ENCODE peak calls at places on chromosomes 7 and 10, in ten cellular contexts. One of them, this sample, is unnamed.

GRCh38 chr7:83936056-83936703 is 258.4 kb downstream of the SEMA3A start:
- DNase-seq in GM23338: peak; percentile 87
- DNase-seq in adrenal gland: peak; percentile 63
- DNase-seq in hepatocyte: peak; percentile 82
- DNase-seq in pancreas: peak; percentile 21
- DNase-seq in left ventricle myocardium inferior: peak; percentile 18
- DNase-seq in transverse colon: peak; percentile 47
- DNase-seq in mammary epithelial cell: peak; percentile 57
- DNase-seq in heart right ventricle: peak; percentile 39
- DNase-seq in psoas muscle: peak; percentile 54
- DNase-seq in this sample: peak; percentile 14

GRCh38 chr10:107616463-107617131 is 452.1 kb upstream of the SORCS1 start:
- DNase-seq in GM23338: no peak
- DNase-seq in adrenal gland: no peak
- DNase-seq in hepatocyte: no peak
- DNase-seq in pancreas: no peak
- DNase-seq in left ventricle myocardium inferior: no peak
- DNase-seq in transverse colon: no peak
- DNase-seq in mammary epithelial cell: peak; percentile 87
- DNase-seq in heart right ventricle: no peak
- DNase-seq in psoas muscle: no peak
- DNase-seq in this sample: no peak

GRCh38 chr7:135208417-135208793 is 2.9 kb downstream of the WDR91 start:
- DNase-seq in GM23338: no peak
- DNase-seq in adrenal gland: no peak
- DNase-seq in hepatocyte: no peak
- DNase-seq in pancreas: peak; percentile 46
- DNase-seq in left ventricle myocardium inferior: no peak
- DNase-seq in transverse colon: no peak
- DNase-seq in mammary epithelial cell: no peak
- DNase-seq in heart right ventricle: no peak
- DNase-seq in psoas muscle: no peak
- DNase-seq in this sample: no peak

GRCh38 chr10:110857265-110858158 is 14.2 kb upstream of the PDCD4 start:
- DNase-seq in GM23338: no peak
- DNase-seq in adrenal gland: peak; percentile 88
- DNase-seq in hepatocyte: peak; percentile 87
- DNase-seq in pancreas: peak; percentile 86
- DNase-seq in left ventricle myocardium inferior: no peak
- DNase-seq in transverse colon: peak; percentile 71
- DNase-seq in mammary epithelial cell: no peak
- DNase-seq in heart right ventricle: no peak
- DNase-seq in psoas muscle: no peak
- DNase-seq in this sample: no peak

GRCh38 chr7:618539-619355 is 99.1 kb upstream of the PDGFA start:
- DNase-seq in GM23338: no peak
- DNase-seq in adrenal gland: peak; percentile 28
- DNase-seq in hepatocyte: peak; percentile 55
- DNase-seq in pancreas: no peak
- DNase-seq in left ventricle myocardium inferior: no peak
- DNase-seq in transverse colon: peak; percentile 72
- DNase-seq in mammary epithelial cell: no peak
- DNase-seq in heart right ventricle: no peak
- DNase-seq in psoas muscle: peak; percentile 38
- DNase-seq in this sample: no peak

GRCh38 chr10:89553064-89553734 is 17.8 kb upstream of the SLC16A12 start:
- DNase-seq in GM23338: no peak
- DNase-seq in adrenal gland: no peak
- DNase-seq in hepatocyte: peak; percentile 56
- DNase-seq in pancreas: no peak
- DNase-seq in left ventricle myocardium inferior: no peak
- DNase-seq in transverse colon: no peak
- DNase-seq in mammary epithelial cell: peak; percentile 88
- DNase-seq in heart right ventricle: no peak
- DNase-seq in psoas muscle: no peak
- DNase-seq in this sample: no peak

GRCh38 chr10:18446205-18446604 is 205.2 kb downstream of the NSUN6 start:
- DNase-seq in GM23338: no peak
- DNase-seq in adrenal gland: no peak
- DNase-seq in hepatocyte: no peak
- DNase-seq in pancreas: no peak
- DNase-seq in left ventricle myocardium inferior: no peak
- DNase-seq in transverse colon: no peak
- DNase-seq in mammary epithelial cell: no peak
- DNase-seq in heart right ventricle: no peak
- DNase-seq in psoas muscle: no peak
- DNase-seq in this sample: no peak

GRCh38 chr10:73773152-73773879 is 8.5 kb upstream of the CHCHD1 start:
- DNase-seq in GM23338: no peak
- DNase-seq in adrenal gland: no peak
- DNase-seq in hepatocyte: no peak
- DNase-seq in pancreas: no peak
- DNase-seq in left ventricle myocardium inferior: no peak
- DNase-seq in transverse colon: no peak
- DNase-seq in mammary epithelial cell: no peak
- DNase-seq in heart right ventricle: no peak
- DNase-seq in psoas muscle: no peak
- DNase-seq in this sample: no peak

GRCh38 chr10:33412261-33413092 is 78.0 kb upstream of the NRP1 start:
- DNase-seq in GM23338: no peak
- DNase-seq in adrenal gland: peak; percentile 64
- DNase-seq in hepatocyte: peak; percentile 23
- DNase-seq in pancreas: no peak
- DNase-seq in left ventricle myocardium inferior: no peak
- DNase-seq in transverse colon: no peak
- DNase-seq in mammary epithelial cell: peak; percentile 85
- DNase-seq in heart right ventricle: no peak
- DNase-seq in psoas muscle: peak; percentile 56
- DNase-seq in this sample: peak; percentile 31

GRCh38 chr7:83976302-83976701 is 218.3 kb downstream of the SEMA3A start:
- DNase-seq in GM23338: peak; percentile 24
- DNase-seq in adrenal gland: no peak
- DNase-seq in hepatocyte: peak; percentile 58
- DNase-seq in pancreas: no peak
- DNase-seq in left ventricle myocardium inferior: no peak
- DNase-seq in transverse colon: no peak
- DNase-seq in mammary epithelial cell: peak; percentile 17
- DNase-seq in heart right ventricle: peak; percentile 4
- DNase-seq in psoas muscle: no peak
- DNase-seq in this sample: no peak

GRCh38 chr10:13706604-13707003 is 119.8 kb downstream of the PRPF18 start:
- DNase-seq in GM23338: no peak
- DNase-seq in adrenal gland: no peak
- DNase-seq in hepatocyte: no peak
- DNase-seq in pancreas: no peak
- DNase-seq in left ventricle myocardium inferior: no peak
- DNase-seq in transverse colon: peak; percentile 20
- DNase-seq in mammary epithelial cell: peak; percentile 33
- DNase-seq in heart right ventricle: no peak
- DNase-seq in psoas muscle: no peak
- DNase-seq in this sample: no peak

GRCh38 chr10:3805227-3805790 is 20.3 kb upstream of the KLF6 start:
- DNase-seq in GM23338: no peak
- DNase-seq in adrenal gland: peak; percentile 37
- DNase-seq in hepatocyte: no peak
- DNase-seq in pancreas: no peak
- DNase-seq in left ventricle myocardium inferior: no peak
- DNase-seq in transverse colon: no peak
- DNase-seq in mammary epithelial cell: peak; percentile 91
- DNase-seq in heart right ventricle: peak; percentile 23
- DNase-seq in psoas muscle: peak; percentile 53
- DNase-seq in this sample: no peak

GRCh38 chr10:5314866-5315265 is 49.9 kb upstream of the UCN3 start:
- DNase-seq in GM23338: no peak
- DNase-seq in adrenal gland: no peak
- DNase-seq in hepatocyte: no peak
- DNase-seq in pancreas: no peak
- DNase-seq in left ventricle myocardium inferior: no peak
- DNase-seq in transverse colon: no peak
- DNase-seq in mammary epithelial cell: no peak
- DNase-seq in heart right ventricle: no peak
- DNase-seq in psoas muscle: no peak
- DNase-seq in this sample: no peak

GRCh38 chr10:60314306-60314940 is 75.3 kb downstream of the ANK3 start:
- DNase-seq in GM23338: no peak
- DNase-seq in adrenal gland: no peak
- DNase-seq in hepatocyte: peak; percentile 31
- DNase-seq in pancreas: no peak
- DNase-seq in left ventricle myocardium inferior: no peak
- DNase-seq in transverse colon: no peak
- DNase-seq in mammary epithelial cell: peak; percentile 58
- DNase-seq in heart right ventricle: no peak
- DNase-seq in psoas muscle: no peak
- DNase-seq in this sample: no peak

GRCh38 chr10:92544296-92544695 is 29.6 kb downstream of the IDE start:
- DNase-seq in GM23338: peak; percentile 33
- DNase-seq in adrenal gland: no peak
- DNase-seq in hepatocyte: no peak
- DNase-seq in pancreas: no peak
- DNase-seq in left ventricle myocardium inferior: no peak
- DNase-seq in transverse colon: no peak
- DNase-seq in mammary epithelial cell: peak; percentile 75
- DNase-seq in heart right ventricle: no peak
- DNase-seq in psoas muscle: no peak
- DNase-seq in this sample: no peak

GRCh38 chr7:542131-542934 is 22.7 kb upstream of the PDGFA start:
- DNase-seq in GM23338: no peak
- DNase-seq in adrenal gland: no peak
- DNase-seq in hepatocyte: no peak
- DNase-seq in pancreas: no peak
- DNase-seq in left ventricle myocardium inferior: no peak
- DNase-seq in transverse colon: no peak
- DNase-seq in mammary epithelial cell: no peak
- DNase-seq in heart right ventricle: no peak
- DNase-seq in psoas muscle: no peak
- DNase-seq in this sample: no peak

GRCh38 chr7:116384936-116385635 is 114.5 kb upstream of the CAV2 start:
- DNase-seq in GM23338: no peak
- DNase-seq in adrenal gland: no peak
- DNase-seq in hepatocyte: no peak
- DNase-seq in pancreas: no peak
- DNase-seq in left ventricle myocardium inferior: no peak
- DNase-seq in transverse colon: no peak
- DNase-seq in mammary epithelial cell: no peak
- DNase-seq in heart right ventricle: no peak
- DNase-seq in psoas muscle: no peak
- DNase-seq in this sample: no peak

GRCh38 chr7:116382375-116382774 is 117.2 kb upstream of the CAV2 start:
- DNase-seq in GM23338: no peak
- DNase-seq in adrenal gland: no peak
- DNase-seq in hepatocyte: no peak
- DNase-seq in pancreas: no peak
- DNase-seq in left ventricle myocardium inferior: no peak
- DNase-seq in transverse colon: no peak
- DNase-seq in mammary epithelial cell: no peak
- DNase-seq in heart right ventricle: no peak
- DNase-seq in psoas muscle: no peak
- DNase-seq in this sample: no peak

GRCh38 chr7:116386674-116387073 is 112.9 kb upstream of the CAV2 start:
- DNase-seq in GM23338: no peak
- DNase-seq in adrenal gland: no peak
- DNase-seq in hepatocyte: no peak
- DNase-seq in pancreas: no peak
- DNase-seq in left ventricle myocardium inferior: no peak
- DNase-seq in transverse colon: no peak
- DNase-seq in mammary epithelial cell: no peak
- DNase-seq in heart right ventricle: no peak
- DNase-seq in psoas muscle: no peak
- DNase-seq in this sample: no peak
- H3K27ac ChIP-seq in GM23338: no peak overlapping the region
- H3K27ac ChIP-seq in adrenal gland: no peak overlapping the region
- H3K27ac ChIP-seq in hepatocyte: no peak overlapping the region
- H3K27ac ChIP-seq in pancreas: no peak overlapping the region
- H3K27ac ChIP-seq in left ventricle myocardium inferior: no peak overlapping the region
- H3K27ac ChIP-seq in transverse colon: no peak overlapping the region
- H3K27ac ChIP-seq in mammary epithelial cell: no peak overlapping the region
- H3K27ac ChIP-seq in heart right ventricle: no peak overlapping the region
- H3K27ac ChIP-seq in psoas muscle: no peak overlapping the region
- H3K27ac ChIP-seq in this sample: no peak overlapping the region

DNA sequence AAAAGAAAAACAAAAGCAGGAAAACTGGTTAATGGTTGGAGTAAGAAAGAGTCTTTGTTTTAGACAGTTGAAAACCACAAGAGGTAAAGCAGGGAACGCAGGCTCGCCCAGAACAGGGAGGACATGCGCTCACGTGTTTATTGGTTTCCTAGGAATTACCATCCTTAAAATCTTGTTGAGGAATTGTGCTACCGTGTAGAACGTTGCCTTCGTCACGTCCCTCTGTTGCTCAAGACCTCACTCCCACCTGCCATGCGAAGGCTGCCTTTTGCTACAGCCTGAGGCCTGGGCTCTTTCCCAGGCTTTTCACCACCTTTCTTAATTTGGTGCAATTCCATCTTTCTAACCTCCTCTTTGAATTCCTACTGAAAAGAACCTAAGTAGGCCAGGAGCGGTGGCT is 61.6 kb upstream of the CAMK1D start:
- DNase-seq in GM23338: no peak
- DNase-seq in adrenal gland: no peak
- DNase-seq in hepatocyte: no peak
- DNase-seq in pancreas: no peak
- DNase-seq in left ventricle myocardium inferior: no peak
- DNase-seq in transverse colon: no peak
- DNase-seq in mammary epithelial cell: peak; percentile 91
- DNase-seq in heart right ventricle: no peak
- DNase-seq in psoas muscle: no peak
- DNase-seq in this sample: no peak
- TF ChIP-seq CTCF in GM23338: no peak
- TF ChIP-seq CTCF in adrenal gland: no peak
- TF ChIP-seq CTCF in hepatocyte: no peak
- TF ChIP-seq CTCF in pancreas: no peak
- TF ChIP-seq CTCF in left ventricle myocardium inferior: no peak
- TF ChIP-seq CTCF in transverse colon: no peak
- TF ChIP-seq CTCF in mammary epithelial cell: no peak
- TF ChIP-seq CTCF in heart right ventricle: no peak
- TF ChIP-seq CTCF in psoas muscle: no peak
- TF ChIP-seq CTCF in this sample: no peak

GRCh38 chr7:70923086-70923845 is 208.7 kb upstream of the GALNT17 start:
- DNase-seq in GM23338: no peak
- DNase-seq in adrenal gland: no peak
- DNase-seq in hepatocyte: peak; percentile 14
- DNase-seq in pancreas: no peak
- DNase-seq in left ventricle myocardium inferior: no peak
- DNase-seq in transverse colon: no peak
- DNase-seq in mammary epithelial cell: no peak
- DNase-seq in heart right ventricle: no peak
- DNase-seq in psoas muscle: no peak
- DNase-seq in this sample: no peak
- H3K4me3 ChIP-seq in GM23338: no peak overlapping the region
- H3K4me3 ChIP-seq in adrenal gland: no peak overlapping the region
- H3K4me3 ChIP-seq in hepatocyte: no peak overlapping the region
- H3K4me3 ChIP-seq in pancreas: no peak overlapping the region
- H3K4me3 ChIP-seq in left ventricle myocardium inferior: no peak overlapping the region
- H3K4me3 ChIP-seq in transverse colon: no peak overlapping the region
- H3K4me3 ChIP-seq in mammary epithelial cell: no peak overlapping the region
- H3K4me3 ChIP-seq in heart right ventricle: no peak overlapping the region
- H3K4me3 ChIP-seq in psoas muscle: no peak overlapping the region
- H3K4me3 ChIP-seq in this sample: no peak overlapping the region

DNA sequence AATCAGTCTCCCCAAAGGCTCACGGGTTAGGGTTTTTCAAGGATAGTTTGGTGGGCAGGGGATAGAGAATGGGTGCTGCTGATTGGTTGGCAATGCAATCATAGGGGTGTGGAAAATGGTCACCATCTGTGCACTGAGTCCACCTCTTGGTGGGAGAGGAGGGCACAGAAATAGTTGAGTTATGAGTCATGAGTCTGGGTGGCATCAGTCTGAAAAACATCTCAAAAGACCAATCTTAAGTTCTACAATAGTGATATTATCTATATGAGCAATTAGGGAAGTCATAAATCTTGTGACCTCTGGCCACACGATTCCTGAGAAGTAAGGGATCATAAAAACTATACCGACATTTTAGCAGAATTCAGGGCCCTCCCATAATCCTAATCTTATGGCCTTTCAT is 62.7 kb downstream of the LGI1 start:
- DNase-seq in GM23338: no peak
- DNase-seq in adrenal gland: no peak
- DNase-seq in hepatocyte: no peak
- DNase-seq in pancreas: no peak
- DNase-seq in left ventricle myocardium inferior: no peak
- DNase-seq in transverse colon: no peak
- DNase-seq in mammary epithelial cell: peak; percentile 12
- DNase-seq in heart right ventricle: no peak
- DNase-seq in psoas muscle: no peak
- DNase-seq in this sample: no peak
- H3K27ac ChIP-seq in GM23338: no peak overlapping the region
- H3K27ac ChIP-seq in adrenal gland: no peak overlapping the region
- H3K27ac ChIP-seq in hepatocyte: no peak overlapping the region
- H3K27ac ChIP-seq in pancreas: no peak overlapping the region
- H3K27ac ChIP-seq in left ventricle myocardium inferior: no peak overlapping the region
- H3K27ac ChIP-seq in transverse colon: no peak overlapping the region
- H3K27ac ChIP-seq in mammary epithelial cell: no peak overlapping the region
- H3K27ac ChIP-seq in heart right ventricle: no peak overlapping the region
- H3K27ac ChIP-seq in psoas muscle: no peak overlapping the region
- H3K27ac ChIP-seq in this sample: no peak overlapping the region

This sample was measured in gastrocnemius medialis.